ENCODE peak calls at places on chromosomes 2 and 18, in five cellular contexts. One of them, this sample, is unnamed.

GRCh38 chr2:166727105-166727504 is 161.2 kb upstream of the XIRP2 start:
- ATAC-seq in stimulated activated naive B cell treated with anti-CD40 and anti-IgM and Interleukin-4, amounts not matched to agents 10 μg/mL and 1 μg/mL and 100 μg/mL, for 72 hours: peak; percentile 99
- ATAC-seq in left lobe of liver: no peak
- ATAC-seq in GM12878: peak; percentile 99
- ATAC-seq in lower lobe of right lung: no peak
- ATAC-seq in this sample: no peak

GRCh38 chr2:99348173-99348572 is 11.0 kb downstream of the EIF5B start:
- ATAC-seq in stimulated activated naive B cell treated with anti-CD40 and anti-IgM and Interleukin-4, amounts not matched to agents 10 μg/mL and 1 μg/mL and 100 μg/mL, for 72 hours: peak; percentile 90
- ATAC-seq in left lobe of liver: no peak
- ATAC-seq in GM12878: peak; percentile 86
- ATAC-seq in lower lobe of right lung: no peak
- ATAC-seq in this sample: peak; percentile 51

GRCh38 chr2:205678743-205679142 is 3.6 kb upstream of the NRP2 start:
- ATAC-seq in stimulated activated naive B cell treated with anti-CD40 and anti-IgM and Interleukin-4, amounts not matched to agents 10 μg/mL and 1 μg/mL and 100 μg/mL, for 72 hours: no peak
- ATAC-seq in left lobe of liver: no peak
- ATAC-seq in GM12878: no peak
- ATAC-seq in lower lobe of right lung: no peak
- ATAC-seq in this sample: no peak

GRCh38 chr2:128754246-128754724 is 435.6 kb upstream of the HS6ST1 start:
- ATAC-seq in stimulated activated naive B cell treated with anti-CD40 and anti-IgM and Interleukin-4, amounts not matched to agents 10 μg/mL and 1 μg/mL and 100 μg/mL, for 72 hours: peak; percentile 92
- ATAC-seq in left lobe of liver: peak; percentile 64
- ATAC-seq in GM12878: peak; percentile 92
- ATAC-seq in lower lobe of right lung: peak; percentile 69
- ATAC-seq in this sample: no peak

GRCh38 chr2:96345403-96345802 is 9.8 kb downstream of the NCAPH start:
- ATAC-seq in stimulated activated naive B cell treated with anti-CD40 and anti-IgM and Interleukin-4, amounts not matched to agents 10 μg/mL and 1 μg/mL and 100 μg/mL, for 72 hours: no peak
- ATAC-seq in left lobe of liver: peak; percentile 83
- ATAC-seq in GM12878: no peak
- ATAC-seq in lower lobe of right lung: peak; percentile 24
- ATAC-seq in this sample: no peak

GRCh38 chr18:41955688-41956087 is 654 bp downstream of the PIK3C3 start:
- ATAC-seq in stimulated activated naive B cell treated with anti-CD40 and anti-IgM and Interleukin-4, amounts not matched to agents 10 μg/mL and 1 μg/mL and 100 μg/mL, for 72 hours: no peak
- ATAC-seq in left lobe of liver: no peak
- ATAC-seq in GM12878: peak; percentile 32
- ATAC-seq in lower lobe of right lung: no peak
- ATAC-seq in this sample: no peak

GRCh38 chr2:43220982-43221659 is 5.3 kb downstream of the ZFP36L2 start:
- ATAC-seq in stimulated activated naive B cell treated with anti-CD40 and anti-IgM and Interleukin-4, amounts not matched to agents 10 μg/mL and 1 μg/mL and 100 μg/mL, for 72 hours: no peak
- ATAC-seq in left lobe of liver: no peak
- ATAC-seq in GM12878: no peak
- ATAC-seq in lower lobe of right lung: no peak
- ATAC-seq in this sample: no peak

GRCh38 chr18:10270160-10270571 is 184.3 kb upstream of the APCDD1 start:
- ATAC-seq in stimulated activated naive B cell treated with anti-CD40 and anti-IgM and Interleukin-4, amounts not matched to agents 10 μg/mL and 1 μg/mL and 100 μg/mL, for 72 hours: no peak
- ATAC-seq in left lobe of liver: peak; percentile 74
- ATAC-seq in GM12878: no peak
- ATAC-seq in lower lobe of right lung: peak; percentile 50
- ATAC-seq in this sample: no peak

GRCh38 chr2:54569745-54570296 is 113.7 kb downstream of the SPTBN1 start:
- ATAC-seq in stimulated activated naive B cell treated with anti-CD40 and anti-IgM and Interleukin-4, amounts not matched to agents 10 μg/mL and 1 μg/mL and 100 μg/mL, for 72 hours: peak; percentile 26
- ATAC-seq in left lobe of liver: no peak
- ATAC-seq in GM12878: peak; percentile 32
- ATAC-seq in lower lobe of right lung: no peak
- ATAC-seq in this sample: no peak

GRCh38 chr2:61962095-61962984 is 56.9 kb downstream of the COMMD1 start:
- ATAC-seq in stimulated activated naive B cell treated with anti-CD40 and anti-IgM and Interleukin-4, amounts not matched to agents 10 μg/mL and 1 μg/mL and 100 μg/mL, for 72 hours: no peak
- ATAC-seq in left lobe of liver: no peak
- ATAC-seq in GM12878: no peak
- ATAC-seq in lower lobe of right lung: no peak
- ATAC-seq in this sample: no peak

GRCh38 chr2:72983500-72984039 is 66.3 kb downstream of the EMX1 start:
- ATAC-seq in stimulated activated naive B cell treated with anti-CD40 and anti-IgM and Interleukin-4, amounts not matched to agents 10 μg/mL and 1 μg/mL and 100 μg/mL, for 72 hours: no peak
- ATAC-seq in left lobe of liver: peak; percentile 58
- ATAC-seq in GM12878: no peak
- ATAC-seq in lower lobe of right lung: no peak
- ATAC-seq in this sample: no peak

This sample was measured in activated CD4-positive, CD25-positive, alpha-beta regulatory T cell treated with anti-CD3 and anti-CD28 coated beads, Interleukin-2, amount 50 U/mL, for 24 hours.